ENCODE peak calls at places on chromosomes 11 and 22, in eight cellular contexts. O, A, U, Y, X, T, K and B are unnamed samples.

GRCh38 chr11:45811109-45811435 is 6.1 kb downstream of the SLC35C1 start:
- DNase-seq in T (no peak), X (no peak), Y (no peak), A (no peak), O (no peak), U (no peak), K (no peak), B (no peak)

GRCh38 chr11:71505001-71505400 is 22.1 kb upstream of the KRTAP5-7 start:
- DNase-seq in A (no peak), Y (no peak), O (no peak), U (no peak), K (no peak), X (no peak), T (no peak), B (no peak)

GRCh38 chr11:128731041-128731663 is 37.3 kb downstream of the FLI1 start:
- DNase-seq in K (no peak), Y (no peak), T (no peak), U (no peak), A (no peak), X (no peak), O (peak; percentile 89), B (peak; percentile 43)

GRCh38 chr11:26993965-26994446 is at the start of gene FIBIN:
- DNase-seq in X (no peak), U (no peak), K (no peak), O (no peak), T (no peak), Y (peak; percentile 85), A (peak; percentile 35), B (no peak)

GRCh38 chr11:35211952-35212351 is 73.0 kb downstream of the CD44 start:
- DNase-seq in T (no peak), O (no peak), U (no peak), Y (peak; percentile 34), A (no peak), K (no peak), X (no peak), B (no peak)

GRCh38 chr11:76602431-76602861 is 68.1 kb downstream of the LRRC32 start:
- DNase-seq in K (no peak), O (no peak), A (no peak), Y (peak; percentile 92), U (no peak), X (peak; percentile 30), T (no peak), B (no peak)

GRCh38 chr22:37169947-37170688 is 17.9 kb downstream of the C1QTNF6 start:
- DNase-seq in K (no peak), T (no peak), U (no peak), Y (no peak), O (no peak), A (no peak), X (no peak), B (no peak)

GRCh38 chr11:134361241-134361640 is 29.5 kb downstream of the GLB1L2 start:
- DNase-seq in A (no peak), U (no peak), X (no peak), Y (no peak), T (no peak), K (no peak), O (no peak), B (no peak)

GRCh38 chr11:10305964-10306918 is 1.4 kb downstream of the ADM start:
- DNase-seq in T (no peak), U (peak; percentile 36), O (peak; percentile 14), X (no peak), K (no peak), Y (peak; percentile 47), A (no peak), B (no peak)